ENCODE peak calls at places on chromosome 20, in eight cellular contexts. O is NCI-H226; Z is coronary artery; Y is foreskin fibroblast; J is heart right ventricle; K is stimulated activated CD8-positive, alpha-beta memory T cell treated with anti-CD3 and anti-CD28 coated beads, Interleukin-15, amount 100 ng/mL, for 24 hours; L is GM04503; H is fibroblast of lung. A is an unnamed sample.
A peak's percentile ranks its signal among the peaks of the same experiment; 100 is the strongest.

GRCh38 chr20:25005220-25005619 is 12.7 kb upstream of the APMAP start:
- DNase-seq in H (peak; percentile 11), J (no peak), K (no peak), Y (no peak), Z (peak; percentile 61), L (no peak), O (no peak), A (peak; percentile 39)

GRCh38 chr20:63162206-63162770 is 53.6 kb downstream of the YTHDF1 start:
- DNase-seq in L (no peak), J (peak; percentile 4), K (no peak), Y (no peak), Z (no peak), H (no peak), O (no peak), A (no peak)

GRCh38 chr20:58626076-58626475 is 25.0 kb upstream of the STX16 start:
- DNase-seq in O (no peak), L (no peak), H (no peak), Z (no peak), K (no peak), J (no peak), Y (peak; percentile 50), A (peak; percentile 56)

GRCh38 chr20:15905661-15906060 is 667.6 kb downstream of the KIF16B start:
- DNase-seq in O (no peak), H (no peak), Y (no peak), Z (no peak), J (no peak), L (no peak), K (no peak), A (no peak)

GRCh38 chr20:44092551-44093248 is 94.3 kb downstream of the JPH2 start:
- DNase-seq in Z (no peak), L (no peak), Y (peak; percentile 72), K (no peak), O (no peak), J (no peak), H (peak; percentile 48), A (peak; percentile 64)

GRCh38 chr20:15205023-15205422 is 867.6 kb upstream of the FLRT3 start:
- DNase-seq in K (no peak), Y (peak; percentile 34), O (no peak), Z (no peak), J (no peak), H (no peak), L (no peak), A (peak; percentile 4)

GRCh38 chr20:2230671-2231488 is 64.9 kb upstream of the TGM3 start:
- DNase-seq in Y (no peak), L (no peak), O (no peak), H (no peak), Z (no peak), K (no peak), J (no peak), A (peak; percentile 16)

GRCh38 chr20:371755-372542 is 8.6 kb upstream of the TRIB3 start:
- DNase-seq in J (peak; percentile 72), O (peak; percentile 82), L (peak; percentile 68), Y (peak; percentile 98), H (peak; percentile 67), K (no peak), Z (no peak), A (peak; percentile 96)

GRCh38 chr20:41076776-41077175 is 48.2 kb downstream of the TOP1 start:
- DNase-seq in H (no peak), Z (no peak), L (no peak), O (no peak), K (no peak), J (no peak), Y (no peak), A (no peak)

GRCh38 chr20:38303908-38304379 is at the start of gene BPI:
- DNase-seq in H (peak; percentile 48), Y (no peak), L (no peak), Z (no peak), O (no peak), J (no peak), K (no peak), A (no peak)

GRCh38 chr20:43387737-43388136 is 70.0 kb upstream of the SRSF6 start:
- DNase-seq in J (no peak), L (no peak), O (no peak), Y (no peak), K (no peak), Z (no peak), H (no peak), A (peak; percentile 23)

GRCh38 chr20:63071541-63072181 is 64.9 kb upstream of the BHLHE23 start:
- DNase-seq in O (peak; percentile 90), Z (no peak), H (peak; percentile 63), Y (peak; percentile 82), K (no peak), L (peak; percentile 25), J (peak; percentile 4), A (peak; percentile 64)